ENCODE peak calls at places on chromosomes 7 and 10, in eight cellular contexts. I is thoracic aorta, E is Panc1, N is body of pancreas, V is astrocyte of the spinal cord, K is epithelial cell of proximal tubule, Z is GM06990, B is adrenal gland. J is an unnamed sample.

GRCh38 chr7:142872106-142872675 is 13.4 kb downstream of the TRPV6 start:
- DNase-seq in I (no peak), E (no peak), N (no peak), V (no peak), K (no peak), Z (no peak), B (peak; percentile 33), J (no peak)

GRCh38 chr7:99791667-99792356 is 7.8 kb upstream of the CYP3A4 start:
- DNase-seq in I (no peak), E (no peak), N (no peak), V (no peak), K (peak; percentile 43), Z (no peak), B (peak; percentile 65), J (no peak)

GRCh38 chr7:116195451-116195850 is 14.9 kb upstream of the TES start:
- DNase-seq in I (no peak), E (no peak), N (no peak), V (no peak), K (no peak), Z (no peak), B (no peak), J (no peak)

GRCh38 chr7:158018061-158018796 is 569.4 kb downstream of the PTPRN2 start:
- DNase-seq in I (no peak), E (no peak), N (no peak), V (no peak), K (no peak), Z (no peak), B (no peak), J (no peak)

GRCh38 chr10:64091889-64092288 is 570.7 kb downstream of the REEP3 start:
- DNase-seq in I (no peak), E (no peak), N (no peak), V (no peak), K (no peak), Z (no peak), B (no peak), J (no peak)

GRCh38 chr7:4449263-4449662 is 232.8 kb upstream of the FOXK1 start:
- DNase-seq in I (no peak), E (no peak), N (no peak), V (no peak), K (no peak), Z (no peak), B (no peak), J (no peak)

GRCh38 chr10:131170042-131170983 is 141.2 kb downstream of the TCERG1L start:
- DNase-seq in I (no peak), E (no peak), N (no peak), V (no peak), K (no peak), Z (no peak), B (peak; percentile 29), J (no peak)

GRCh38 chr7:155984609-155985405 is 172.5 kb upstream of the SHH start:
- DNase-seq in I (no peak), E (no peak), N (no peak), V (no peak), K (no peak), Z (no peak), B (peak; percentile 14), J (no peak)

GRCh38 chr7:87506243-87507180 is 31.0 kb upstream of the ABCB4 start:
- DNase-seq in I (no peak), E (no peak), N (no peak), V (peak; percentile 15), K (no peak), Z (no peak), B (no peak), J (peak; percentile 27)

GRCh38 chr7:157009778-157010587 is 480 bp downstream of the MNX1 start:
- DNase-seq in I (no peak), E (no peak), N (no peak), V (no peak), K (no peak), Z (no peak), B (no peak), J (no peak)

GRCh38 chr7:1668486-1668931 is 1.6 kb upstream of the ELFN1 start:
- DNase-seq in I (no peak), E (no peak), N (peak; percentile 9), V (no peak), K (no peak), Z (no peak), B (peak; percentile 42), J (no peak)

GRCh38 chr10:84540617-84541288 is 212.4 kb downstream of the CCSER2 start:
- DNase-seq in I (no peak), E (no peak), N (peak; percentile 68), V (peak; percentile 73), K (no peak), Z (peak; percentile 56), B (peak; percentile 70), J (peak; percentile 24)

GRCh38 chr7:88116395-88116794 is 103.4 kb downstream of the SRI start:
- DNase-seq in I (no peak), E (no peak), N (no peak), V (no peak), K (no peak), Z (no peak), B (no peak), J (no peak)

GRCh38 chr7:92680458-92680857 is 90.3 kb upstream of the FAM133B start:
- DNase-seq in I (no peak), E (no peak), N (no peak), V (peak; percentile 38), K (no peak), Z (no peak), B (no peak), J (no peak)

GRCh38 chr10:121844537-121844936 is 83.3 kb downstream of the ATE1 start:
- DNase-seq in I (no peak), E (no peak), N (no peak), V (no peak), K (no peak), Z (no peak), B (no peak), J (no peak)

GRCh38 chr10:116777006-116777405 is 34.6 kb upstream of the HSPA12A start:
- DNase-seq in I (no peak), E (no peak), N (no peak), V (no peak), K (no peak), Z (no peak), B (no peak), J (no peak)

GRCh38 chr10:117001144-117001543 is 3.8 kb downstream of the SHTN1 start:
- DNase-seq in I (no peak), E (no peak), N (no peak), V (no peak), K (no peak), Z (no peak), B (no peak), J (no peak)

GRCh38 chr10:30861217-30861616 is 170.4 kb downstream of the ZNF438 start:
- DNase-seq in I (no peak), E (no peak), N (no peak), V (no peak), K (no peak), Z (no peak), B (no peak), J (no peak)

GRCh38 chr7:90597879-90598278 is 1.8 kb downstream of the CDK14 start:
- DNase-seq in I (no peak), E (no peak), N (no peak), V (no peak), K (no peak), Z (no peak), B (no peak), J (no peak)

GRCh38 chr7:71657386-71657785 is 525.4 kb downstream of the GALNT17 start:
- DNase-seq in I (no peak), E (no peak), N (no peak), V (no peak), K (no peak), Z (no peak), B (no peak), J (no peak)
- TF ChIP-seq CTCF in I (no peak), E (no peak), N (no peak), V (no peak), K (no peak), Z (no peak), B (no peak), J (no peak)

DNA sequence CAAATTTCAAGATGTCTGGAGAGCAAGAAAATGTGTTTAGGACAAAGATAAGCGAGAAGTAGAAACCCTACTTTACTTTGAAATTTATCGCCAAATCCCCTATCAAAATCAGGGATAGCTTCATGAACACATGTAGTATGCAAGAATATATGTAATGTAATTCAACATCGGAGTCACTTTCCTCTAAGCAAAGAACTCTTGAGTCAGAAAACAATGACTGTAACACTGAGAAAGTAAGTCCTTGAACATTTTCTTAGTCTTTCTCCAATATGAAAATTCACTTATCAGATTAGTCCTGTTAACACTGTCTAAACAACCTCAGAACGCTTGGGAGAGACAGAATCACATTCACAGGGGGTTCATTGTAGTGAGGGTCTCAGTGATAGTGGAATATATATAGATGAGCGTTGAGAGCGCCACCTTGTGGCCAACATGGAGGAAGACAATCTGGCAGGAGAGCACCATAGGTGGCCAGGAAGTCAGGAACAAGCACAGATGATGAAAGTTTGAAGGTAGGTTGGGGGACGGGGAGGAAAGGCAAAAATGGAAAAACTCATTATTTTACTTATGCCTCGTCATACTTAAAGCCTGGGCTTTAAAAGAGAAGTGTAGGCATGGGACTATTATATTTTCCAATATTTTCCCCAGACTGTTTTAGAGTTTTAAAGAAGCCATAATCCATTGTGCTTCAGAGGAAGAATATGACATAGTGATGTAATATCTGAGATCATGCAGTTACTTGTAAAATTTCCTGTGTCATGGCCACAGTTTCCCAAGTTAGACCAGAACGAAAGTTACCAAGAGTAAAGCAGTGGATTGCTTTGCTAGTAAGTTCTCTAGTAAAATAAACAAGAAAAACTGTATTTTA is 115.5 kb upstream of the GNAI1 start:
- DNase-seq in I (no peak), E (peak; percentile 56), N (peak; percentile 26), V (peak; percentile 72), K (no peak), Z (no peak), B (peak; percentile 57), J (peak; percentile 20)
- H3K4me3 ChIP-seq in I (no peak overlapping the region), E (no peak overlapping the region), N (no peak overlapping the region), V (no peak overlapping the region), K (no peak overlapping the region), Z (no peak overlapping the region), B (no peak overlapping the region), J (no peak overlapping the region)

GRCh38 chr7:30800785-30801252 is 29.6 kb downstream of the MINDY4 start:
- DNase-seq in I (no peak), E (peak; percentile 46), N (peak; percentile 66), V (peak; percentile 80), K (no peak), Z (no peak), B (peak; percentile 86), J (peak; percentile 82)

GRCh38 chr7:30802812-30803211 is 31.6 kb downstream of the MINDY4 start:
- DNase-seq in I (no peak), E (no peak), N (no peak), V (no peak), K (no peak), Z (no peak), B (no peak), J (no peak)

GRCh38 chr7:30799206-30799975 is 28.2 kb downstream of the MINDY4 start:
- DNase-seq in I (peak; percentile 81), E (no peak), N (no peak), V (peak; percentile 83), K (peak; percentile 58), Z (peak; percentile 68), B (no peak), J (peak; percentile 41)

GRCh38 chr7:30797294-30798040 is 26.2 kb downstream of the MINDY4 start:
- DNase-seq in I (no peak), E (no peak), N (no peak), V (no peak), K (no peak), Z (no peak), B (no peak), J (no peak)

GRCh38 chr7:30799976-30800661 is 28.9 kb downstream of the MINDY4 start:
- DNase-seq in I (no peak), E (no peak), N (no peak), V (no peak), K (no peak), Z (no peak), B (no peak), J (no peak)
- TF ChIP-seq CTCF in I (no peak), E (no peak), N (no peak), V (no peak), K (no peak), Z (no peak), B (no peak), J (no peak)

GRCh38 chr10:73915206-73915851 is 4.4 kb downstream of the PLAU start:
- DNase-seq in I (no peak), E (no peak), N (no peak), V (no peak), K (no peak), Z (no peak), B (no peak), J (no peak)
- H3K4me3 ChIP-seq in I (no peak overlapping the region), E (peak overlapping the region; percentile 77), N (no peak overlapping the region), V (peak overlapping the region; percentile 79), K (peak overlapping the region; percentile 74), Z (no peak overlapping the region), B (no peak overlapping the region), J (peak overlapping the region; percentile 80)